ENCODE peak calls at places on chromosome 5, in ten cellular contexts. One of them, this sample, is unnamed.

GRCh38 chr5:11903121-11903613 is 1.1 kb downstream of the CTNND2 start:
- DNase-seq in heart left ventricle: peak; percentile 55
- DNase-seq in IMR-90: no peak
- DNase-seq in A549: no peak
- DNase-seq in tibial nerve: no peak
- DNase-seq in gastrocnemius medialis: no peak
- DNase-seq in adrenal gland: peak; percentile 57
- DNase-seq in esophagus squamous epithelium: no peak
- DNase-seq in uterus: no peak
- DNase-seq in H1: no peak
- DNase-seq in this sample: no peak

GRCh38 chr5:95746194-95746593 is 15.1 kb downstream of the RHOBTB3 start:
- DNase-seq in heart left ventricle: no peak
- DNase-seq in IMR-90: no peak
- DNase-seq in A549: no peak
- DNase-seq in tibial nerve: no peak
- DNase-seq in gastrocnemius medialis: no peak
- DNase-seq in adrenal gland: no peak
- DNase-seq in esophagus squamous epithelium: no peak
- DNase-seq in uterus: no peak
- DNase-seq in H1: no peak
- DNase-seq in this sample: no peak

GRCh38 chr5:39274388-39275085 is 55.2 kb upstream of the FYB1 start:
- DNase-seq in heart left ventricle: no peak
- DNase-seq in IMR-90: no peak
- DNase-seq in A549: no peak
- DNase-seq in tibial nerve: no peak
- DNase-seq in gastrocnemius medialis: no peak
- DNase-seq in adrenal gland: no peak
- DNase-seq in esophagus squamous epithelium: no peak
- DNase-seq in uterus: no peak
- DNase-seq in H1: no peak
- DNase-seq in this sample: no peak

GRCh38 chr5:74863726-74864125 is 2.5 kb downstream of the FAM169A start:
- DNase-seq in heart left ventricle: no peak
- DNase-seq in IMR-90: no peak
- DNase-seq in A549: no peak
- DNase-seq in tibial nerve: no peak
- DNase-seq in gastrocnemius medialis: no peak
- DNase-seq in adrenal gland: no peak
- DNase-seq in esophagus squamous epithelium: no peak
- DNase-seq in uterus: no peak
- DNase-seq in H1: no peak
- DNase-seq in this sample: no peak

GRCh38 chr5:541148-541887 is 17.1 kb upstream of the SLC9A3 start:
- DNase-seq in heart left ventricle: peak; percentile 57
- DNase-seq in IMR-90: no peak
- DNase-seq in A549: no peak
- DNase-seq in tibial nerve: peak; percentile 8
- DNase-seq in gastrocnemius medialis: no peak
- DNase-seq in adrenal gland: no peak
- DNase-seq in esophagus squamous epithelium: no peak
- DNase-seq in uterus: no peak
- DNase-seq in H1: no peak
- DNase-seq in this sample: peak; percentile 41

GRCh38 chr5:86917117-86917579 is 299.4 kb downstream of the COX7C start:
- DNase-seq in heart left ventricle: no peak
- DNase-seq in IMR-90: peak; percentile 49
- DNase-seq in A549: no peak
- DNase-seq in tibial nerve: no peak
- DNase-seq in gastrocnemius medialis: no peak
- DNase-seq in adrenal gland: no peak
- DNase-seq in esophagus squamous epithelium: no peak
- DNase-seq in uterus: no peak
- DNase-seq in H1: no peak
- DNase-seq in this sample: no peak

GRCh38 chr5:107300928-107301327 is 369.8 kb downstream of the EFNA5 start:
- DNase-seq in heart left ventricle: no peak
- DNase-seq in IMR-90: no peak
- DNase-seq in A549: no peak
- DNase-seq in tibial nerve: no peak
- DNase-seq in gastrocnemius medialis: no peak
- DNase-seq in adrenal gland: no peak
- DNase-seq in esophagus squamous epithelium: no peak
- DNase-seq in uterus: no peak
- DNase-seq in H1: no peak
- DNase-seq in this sample: no peak

GRCh38 chr5:166977916-166978434 is 1313.5 kb upstream of the WWC1 start:
- DNase-seq in heart left ventricle: no peak
- DNase-seq in IMR-90: no peak
- DNase-seq in A549: no peak
- DNase-seq in tibial nerve: no peak
- DNase-seq in gastrocnemius medialis: no peak
- DNase-seq in adrenal gland: no peak
- DNase-seq in esophagus squamous epithelium: no peak
- DNase-seq in uterus: no peak
- DNase-seq in H1: no peak
- DNase-seq in this sample: no peak

GRCh38 chr5:73096239-73096575 is 24.2 kb upstream of the TMEM171 start:
- DNase-seq in heart left ventricle: no peak
- DNase-seq in IMR-90: no peak
- DNase-seq in A549: no peak
- DNase-seq in tibial nerve: no peak
- DNase-seq in gastrocnemius medialis: no peak
- DNase-seq in adrenal gland: no peak
- DNase-seq in esophagus squamous epithelium: no peak
- DNase-seq in uterus: no peak
- DNase-seq in H1: no peak
- DNase-seq in this sample: no peak

GRCh38 chr5:14742427-14743010 is 78.0 kb downstream of the OTULIN start:
- DNase-seq in heart left ventricle: no peak
- DNase-seq in IMR-90: no peak
- DNase-seq in A549: no peak
- DNase-seq in tibial nerve: no peak
- DNase-seq in gastrocnemius medialis: no peak
- DNase-seq in adrenal gland: no peak
- DNase-seq in esophagus squamous epithelium: no peak
- DNase-seq in uterus: no peak
- DNase-seq in H1: no peak
- DNase-seq in this sample: no peak

GRCh38 chr5:1730487-1730847 is 69.2 kb downstream of the MRPL36 start:
- DNase-seq in heart left ventricle: no peak
- DNase-seq in IMR-90: no peak
- DNase-seq in A549: no peak
- DNase-seq in tibial nerve: no peak
- DNase-seq in gastrocnemius medialis: peak; percentile 1
- DNase-seq in adrenal gland: peak; percentile 29
- DNase-seq in esophagus squamous epithelium: no peak
- DNase-seq in uterus: no peak
- DNase-seq in H1: no peak
- DNase-seq in this sample: no peak

DNA sequence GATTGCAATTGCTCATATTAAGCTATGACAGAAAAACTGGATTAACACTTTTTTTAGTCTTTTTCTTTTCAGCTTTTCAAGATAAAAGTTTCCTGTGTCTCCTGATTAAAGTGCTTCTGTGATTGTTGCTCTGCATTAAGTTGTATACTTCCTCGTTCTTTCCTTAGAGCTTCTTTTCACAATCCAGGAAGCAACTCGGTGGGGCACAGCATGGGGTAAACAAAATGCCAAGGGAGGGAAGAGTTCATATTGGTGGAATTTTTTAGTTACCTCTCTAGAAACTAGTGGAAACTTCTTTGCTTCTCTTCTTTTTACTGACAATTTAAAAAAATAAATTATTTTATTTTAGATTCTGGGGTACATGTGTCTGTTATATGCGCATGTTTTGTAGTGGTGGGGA is 37.8 kb upstream of the ARRDC3 start:
- DNase-seq in heart left ventricle: no peak
- DNase-seq in IMR-90: no peak
- DNase-seq in A549: no peak
- DNase-seq in tibial nerve: no peak
- DNase-seq in gastrocnemius medialis: no peak
- DNase-seq in adrenal gland: no peak
- DNase-seq in esophagus squamous epithelium: no peak
- DNase-seq in uterus: no peak
- DNase-seq in H1: no peak
- DNase-seq in this sample: no peak
- H3K4me3 ChIP-seq in heart left ventricle: no peak overlapping the region
- H3K4me3 ChIP-seq in IMR-90: no peak overlapping the region
- H3K4me3 ChIP-seq in A549: no peak overlapping the region
- H3K4me3 ChIP-seq in tibial nerve: no peak overlapping the region
- H3K4me3 ChIP-seq in gastrocnemius medialis: no peak overlapping the region
- H3K4me3 ChIP-seq in adrenal gland: no peak overlapping the region
- H3K4me3 ChIP-seq in esophagus squamous epithelium: no peak overlapping the region
- H3K4me3 ChIP-seq in uterus: no peak overlapping the region
- H3K4me3 ChIP-seq in H1: no peak overlapping the region
- H3K4me3 ChIP-seq in this sample: no peak overlapping the region

GRCh38 chr5:113147088-113147487 is 170.5 kb downstream of the DCP2 start:
- DNase-seq in heart left ventricle: no peak
- DNase-seq in IMR-90: peak; percentile 99
- DNase-seq in A549: no peak
- DNase-seq in tibial nerve: no peak
- DNase-seq in gastrocnemius medialis: no peak
- DNase-seq in adrenal gland: no peak
- DNase-seq in esophagus squamous epithelium: no peak
- DNase-seq in uterus: no peak
- DNase-seq in H1: no peak
- DNase-seq in this sample: no peak

GRCh38 chr5:113151641-113152040 is 175.0 kb downstream of the DCP2 start:
- DNase-seq in heart left ventricle: no peak
- DNase-seq in IMR-90: no peak
- DNase-seq in A549: no peak
- DNase-seq in tibial nerve: no peak
- DNase-seq in gastrocnemius medialis: no peak
- DNase-seq in adrenal gland: no peak
- DNase-seq in esophagus squamous epithelium: no peak
- DNase-seq in uterus: no peak
- DNase-seq in H1: no peak
- DNase-seq in this sample: no peak

GRCh38 chr5:113150221-113150620 is 173.6 kb downstream of the DCP2 start:
- DNase-seq in heart left ventricle: no peak
- DNase-seq in IMR-90: no peak
- DNase-seq in A549: no peak
- DNase-seq in tibial nerve: no peak
- DNase-seq in gastrocnemius medialis: no peak
- DNase-seq in adrenal gland: no peak
- DNase-seq in esophagus squamous epithelium: no peak
- DNase-seq in uterus: no peak
- DNase-seq in H1: no peak
- DNase-seq in this sample: no peak

GRCh38 chr5:113150821-113151220 is 174.2 kb downstream of the DCP2 start:
- DNase-seq in heart left ventricle: no peak
- DNase-seq in IMR-90: no peak
- DNase-seq in A549: no peak
- DNase-seq in tibial nerve: no peak
- DNase-seq in gastrocnemius medialis: no peak
- DNase-seq in adrenal gland: no peak
- DNase-seq in esophagus squamous epithelium: no peak
- DNase-seq in uterus: no peak
- DNase-seq in H1: no peak
- DNase-seq in this sample: no peak

GRCh38 chr5:113147537-113147936 is 170.9 kb downstream of the DCP2 start:
- DNase-seq in heart left ventricle: no peak
- DNase-seq in IMR-90: no peak
- DNase-seq in A549: no peak
- DNase-seq in tibial nerve: no peak
- DNase-seq in gastrocnemius medialis: no peak
- DNase-seq in adrenal gland: no peak
- DNase-seq in esophagus squamous epithelium: no peak
- DNase-seq in uterus: no peak
- DNase-seq in H1: no peak
- DNase-seq in this sample: no peak
- H3K27ac ChIP-seq in heart left ventricle: no peak overlapping the region
- H3K27ac ChIP-seq in IMR-90: peak overlapping the region; percentile 89
- H3K27ac ChIP-seq in A549: no peak overlapping the region
- H3K27ac ChIP-seq in tibial nerve: no peak overlapping the region
- H3K27ac ChIP-seq in gastrocnemius medialis: no peak overlapping the region
- H3K27ac ChIP-seq in adrenal gland: no peak overlapping the region
- H3K27ac ChIP-seq in esophagus squamous epithelium: no peak overlapping the region
- H3K27ac ChIP-seq in uterus: no peak overlapping the region
- H3K27ac ChIP-seq in H1: no peak overlapping the region
- H3K27ac ChIP-seq in this sample: no peak overlapping the region

GRCh38 chr5:150152636-150153462 is 2.8 kb downstream of the PDGFRB start:
- DNase-seq in heart left ventricle: no peak
- DNase-seq in IMR-90: peak; percentile 78
- DNase-seq in A549: no peak
- DNase-seq in tibial nerve: no peak
- DNase-seq in gastrocnemius medialis: no peak
- DNase-seq in adrenal gland: no peak
- DNase-seq in esophagus squamous epithelium: no peak
- DNase-seq in uterus: no peak
- DNase-seq in H1: no peak
- DNase-seq in this sample: no peak

GRCh38 chr5:150154618-150155134 is 969 bp downstream of the PDGFRB start:
- DNase-seq in heart left ventricle: no peak
- DNase-seq in IMR-90: no peak
- DNase-seq in A549: no peak
- DNase-seq in tibial nerve: no peak
- DNase-seq in gastrocnemius medialis: no peak
- DNase-seq in adrenal gland: no peak
- DNase-seq in esophagus squamous epithelium: no peak
- DNase-seq in uterus: no peak
- DNase-seq in H1: no peak
- DNase-seq in this sample: no peak

GRCh38 chr5:150153483-150153882 is 2.2 kb downstream of the PDGFRB start:
- DNase-seq in heart left ventricle: no peak
- DNase-seq in IMR-90: peak; percentile 16
- DNase-seq in A549: no peak
- DNase-seq in tibial nerve: no peak
- DNase-seq in gastrocnemius medialis: no peak
- DNase-seq in adrenal gland: no peak
- DNase-seq in esophagus squamous epithelium: no peak
- DNase-seq in uterus: no peak
- DNase-seq in H1: no peak
- DNase-seq in this sample: no peak

GRCh38 chr5:150155258-150156032 is at the start of gene PDGFRB:
- DNase-seq in heart left ventricle: peak; percentile 91
- DNase-seq in IMR-90: peak; percentile 89
- DNase-seq in A549: no peak
- DNase-seq in tibial nerve: peak; percentile 93
- DNase-seq in gastrocnemius medialis: peak; percentile 84
- DNase-seq in adrenal gland: peak; percentile 90
- DNase-seq in esophagus squamous epithelium: no peak
- DNase-seq in uterus: peak; percentile 97
- DNase-seq in H1: no peak
- DNase-seq in this sample: peak; percentile 73

GRCh38 chr5:150153957-150154617 is 1.6 kb downstream of the PDGFRB start:
- DNase-seq in heart left ventricle: no peak
- DNase-seq in IMR-90: peak; percentile 80
- DNase-seq in A549: no peak
- DNase-seq in tibial nerve: no peak
- DNase-seq in gastrocnemius medialis: no peak
- DNase-seq in adrenal gland: peak; percentile 72
- DNase-seq in esophagus squamous epithelium: no peak
- DNase-seq in uterus: peak; percentile 64
- DNase-seq in H1: no peak
- DNase-seq in this sample: no peak
- TF ChIP-seq POLR2A in heart left ventricle: no peak
- TF ChIP-seq POLR2A in IMR-90: peak; percentile 77
- TF ChIP-seq POLR2A in A549: no peak
- TF ChIP-seq POLR2A in tibial nerve: peak; percentile 17
- TF ChIP-seq POLR2A in gastrocnemius medialis: no peak
- TF ChIP-seq POLR2A in adrenal gland: no peak
- TF ChIP-seq POLR2A in esophagus squamous epithelium: no peak
- TF ChIP-seq POLR2A in uterus: no peak
- TF ChIP-seq POLR2A in H1: no peak
- TF ChIP-seq POLR2A in this sample: no peak

GRCh38 chr5:59040804-59041201 is 457.9 kb downstream of the RAB3C start:
- DNase-seq in heart left ventricle: no peak
- DNase-seq in IMR-90: no peak
- DNase-seq in A549: no peak
- DNase-seq in tibial nerve: no peak
- DNase-seq in gastrocnemius medialis: no peak
- DNase-seq in adrenal gland: no peak
- DNase-seq in esophagus squamous epithelium: no peak
- DNase-seq in uterus: no peak
- DNase-seq in H1: no peak
- DNase-seq in this sample: no peak
- H3K4me3 ChIP-seq in heart left ventricle: no peak overlapping the region
- H3K4me3 ChIP-seq in IMR-90: no peak overlapping the region
- H3K4me3 ChIP-seq in A549: peak overlapping the region; percentile 74
- H3K4me3 ChIP-seq in tibial nerve: no peak overlapping the region
- H3K4me3 ChIP-seq in gastrocnemius medialis: peak overlapping the region; percentile 93
- H3K4me3 ChIP-seq in adrenal gland: no peak overlapping the region
- H3K4me3 ChIP-seq in esophagus squamous epithelium: no peak overlapping the region
- H3K4me3 ChIP-seq in uterus: no peak overlapping the region
- H3K4me3 ChIP-seq in H1: no peak overlapping the region
- H3K4me3 ChIP-seq in this sample: no peak overlapping the region